ENCODE peak calls at places on chromosomes 2 and 18, in eight cellular contexts. M is ovary, A is HCT116, X is A549, R is heart left ventricle, D is uterus, E is NB4, W is body of pancreas. Q is an unnamed sample.

GRCh38 chr18:48676756-48677368 is 138.0 kb downstream of the CTIF start:
- DNase-seq in R (peak; percentile 74), E (peak; percentile 70), X (peak; percentile 41), W (peak; percentile 61), M (peak; percentile 81), D (peak; percentile 69), A (no peak), Q (peak; percentile 47)

GRCh38 chr18:52334896-52335295 is 5.1 kb upstream of the DCC start:
- DNase-seq in D (no peak), A (no peak), E (no peak), W (no peak), M (no peak), R (no peak), X (no peak), Q (no peak)

GRCh38 chr2:46847185-46847710 is 68.4 kb downstream of the MCFD2 start:
- DNase-seq in R (peak; percentile 98), D (peak; percentile 94), M (peak; percentile 98), A (no peak), W (peak; percentile 99), X (peak; percentile 52), E (no peak), Q (peak; percentile 96)

GRCh38 chr18:23690505-23691068 is 1.3 kb downstream of the LAMA3 start:
- DNase-seq in E (no peak), X (no peak), W (no peak), R (no peak), D (no peak), A (no peak), M (no peak), Q (no peak)

GRCh38 chr2:20661028-20661980 is 5.6 kb upstream of the GDF7 start:
- DNase-seq in E (peak; percentile 82), D (peak; percentile 76), M (peak; percentile 55), A (peak; percentile 69), R (peak; percentile 68), W (peak; percentile 69), X (peak; percentile 83), Q (peak; percentile 80)

GRCh38 chr2:15126373-15126772 is 434.8 kb downstream of the NBAS start:
- DNase-seq in E (no peak), X (no peak), A (no peak), W (no peak), R (no peak), D (no peak), M (no peak), Q (no peak)

GRCh38 chr2:72962911-72963310 is 45.6 kb downstream of the EMX1 start:
- DNase-seq in M (no peak), W (no peak), D (no peak), X (no peak), A (no peak), E (no peak), R (no peak), Q (no peak)

GRCh38 chr2:63078852-63079606 is 28.4 kb downstream of the OTX1 start:
- DNase-seq in X (no peak), M (no peak), R (no peak), E (peak; percentile 63), A (peak; percentile 23), D (no peak), W (no peak), Q (peak; percentile 6)

GRCh38 chr2:28393115-28393836 is 618 bp downstream of the FOSL2 start:
- DNase-seq in A (no peak), E (peak; percentile 80), W (peak; percentile 75), R (peak; percentile 84), D (peak; percentile 75), X (no peak), M (peak; percentile 74), Q (peak; percentile 56)

GRCh38 chr2:28391564-28392296 is 928 bp upstream of the FOSL2 start:
- DNase-seq in M (peak; percentile 91), W (peak; percentile 83), X (peak; percentile 82), A (peak; percentile 65), R (peak; percentile 96), E (peak; percentile 91), D (peak; percentile 91), Q (peak; percentile 78)

GRCh38 chr2:28390857-28391563 is 1.6 kb upstream of the FOSL2 start:
- DNase-seq in W (peak; percentile 71), E (no peak), A (no peak), M (peak; percentile 90), D (peak; percentile 81), X (peak; percentile 72), R (peak; percentile 89), Q (peak; percentile 89)

GRCh38 chr2:28394331-28394877 is 1.7 kb downstream of the FOSL2 start:
- DNase-seq in W (peak; percentile 68), E (peak; percentile 56), D (peak; percentile 40), R (peak; percentile 66), M (peak; percentile 68), A (no peak), X (no peak), Q (peak; percentile 63)

DNA sequence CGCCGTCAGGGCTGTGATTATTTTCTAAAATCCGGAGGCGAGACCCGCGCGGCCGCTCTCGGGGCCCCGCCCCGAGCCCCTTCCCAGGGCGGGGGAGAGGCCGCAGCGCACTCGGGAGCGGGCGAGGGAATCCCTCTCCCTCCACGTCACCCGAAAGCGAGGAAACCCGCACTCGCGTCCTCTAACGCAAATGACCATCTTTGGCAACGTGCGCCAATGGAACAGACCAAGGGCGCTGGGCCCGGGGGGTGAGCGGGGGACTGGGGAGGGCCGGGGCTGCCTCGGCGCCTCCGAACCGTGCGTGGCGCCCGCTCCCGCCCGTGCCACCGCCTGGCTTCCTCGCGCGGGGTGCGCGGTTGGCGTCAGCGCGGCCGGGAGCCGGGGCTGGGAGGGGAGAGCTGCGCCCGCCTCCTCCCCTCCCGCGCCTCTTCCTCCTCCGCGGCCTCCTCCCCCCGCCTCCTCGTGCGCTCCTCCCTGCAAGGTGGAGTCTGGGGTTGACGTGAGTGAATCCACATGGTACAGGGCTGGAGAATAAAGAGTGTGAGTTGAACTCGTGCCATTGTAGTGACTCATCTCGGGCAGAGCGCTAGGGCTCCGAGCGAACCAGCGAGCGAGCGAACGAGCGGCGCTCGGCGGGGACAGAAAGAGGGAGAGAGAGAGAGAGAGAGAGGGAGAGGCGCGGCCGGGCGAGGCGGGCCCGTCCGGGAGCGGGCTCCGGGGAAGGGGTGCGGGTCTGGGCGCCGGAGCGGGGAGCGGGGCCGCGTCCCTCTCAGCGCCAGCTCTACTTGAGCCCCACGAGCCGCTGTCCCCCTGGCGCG is at the start of gene FOSL2:
- DNase-seq in X (peak; percentile 98), D (peak; percentile 96), A (peak; percentile 99), R (peak; percentile 98), W (peak; percentile 96), M (peak; percentile 97), E (peak; percentile 100), Q (peak; percentile 100)
- TF ChIP-seq POLR2A in X (peak; percentile 74), D (peak; percentile 99), A (peak; percentile 88), R (peak; percentile 84), W (peak; percentile 99), M (peak; percentile 98), E (peak; percentile 91), Q (peak; percentile 90)

DNA sequence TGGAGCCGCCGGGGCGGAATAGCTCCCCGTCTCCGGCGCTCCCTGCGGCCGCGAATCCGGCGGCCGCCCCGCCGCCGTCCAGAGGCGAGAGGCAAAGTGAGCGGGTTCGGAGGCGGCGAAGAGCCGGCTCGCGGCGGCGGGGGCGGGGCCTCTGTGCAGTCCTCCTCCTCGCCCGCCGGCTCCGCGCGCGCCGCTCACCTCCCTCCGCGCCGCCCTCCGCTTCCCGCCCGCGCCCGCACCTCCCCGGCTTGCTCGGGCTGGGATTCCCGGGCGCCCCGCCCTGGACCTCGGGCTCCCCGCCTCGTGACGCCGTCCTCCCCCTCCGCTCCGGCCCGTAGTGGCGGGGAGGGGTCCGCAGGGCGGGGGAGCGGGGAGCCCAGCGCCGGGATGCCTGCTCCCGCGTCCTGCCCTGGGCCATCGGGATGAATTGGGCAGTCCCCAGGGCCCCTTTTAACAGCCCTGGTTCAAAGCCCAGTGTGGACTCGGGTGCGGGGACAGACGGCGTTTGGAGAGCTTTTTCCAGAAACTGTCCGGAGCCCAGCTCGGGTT is at the start of gene KCNG3:
- DNase-seq in A (no peak), R (peak; percentile 52), M (peak; percentile 84), D (peak; percentile 63), X (peak; percentile 60), W (peak; percentile 62), E (peak; percentile 81), Q (peak; percentile 44)
- TF ChIP-seq POLR2A in A (peak; percentile 33), R (no peak), M (peak; percentile 45), D (peak; percentile 62), X (peak; percentile 22), W (peak; percentile 27), E (no peak), Q (no peak)

GRCh38 chr2:27072950-27073349 is 1.5 kb upstream of the OST4 start:
- DNase-seq in M (no peak), E (no peak), A (no peak), D (no peak), X (no peak), W (no peak), R (no peak), Q (no peak)

GRCh38 chr2:27071990-27072830 is 756 bp upstream of the OST4 start:
- DNase-seq in R (peak; percentile 88), M (peak; percentile 91), W (no peak), X (no peak), E (peak; percentile 54), D (peak; percentile 92), A (no peak), Q (peak; percentile 32)

GRCh38 chr2:27069961-27070618 is 1.4 kb downstream of the OST4 start:
- DNase-seq in R (no peak), E (no peak), M (no peak), X (no peak), D (no peak), A (no peak), W (no peak), Q (no peak)

GRCh38 chr2:27070653-27071276 is 689 bp downstream of the OST4 start:
- DNase-seq in W (no peak), A (no peak), R (no peak), D (no peak), E (no peak), M (no peak), X (no peak), Q (no peak)

DNA sequence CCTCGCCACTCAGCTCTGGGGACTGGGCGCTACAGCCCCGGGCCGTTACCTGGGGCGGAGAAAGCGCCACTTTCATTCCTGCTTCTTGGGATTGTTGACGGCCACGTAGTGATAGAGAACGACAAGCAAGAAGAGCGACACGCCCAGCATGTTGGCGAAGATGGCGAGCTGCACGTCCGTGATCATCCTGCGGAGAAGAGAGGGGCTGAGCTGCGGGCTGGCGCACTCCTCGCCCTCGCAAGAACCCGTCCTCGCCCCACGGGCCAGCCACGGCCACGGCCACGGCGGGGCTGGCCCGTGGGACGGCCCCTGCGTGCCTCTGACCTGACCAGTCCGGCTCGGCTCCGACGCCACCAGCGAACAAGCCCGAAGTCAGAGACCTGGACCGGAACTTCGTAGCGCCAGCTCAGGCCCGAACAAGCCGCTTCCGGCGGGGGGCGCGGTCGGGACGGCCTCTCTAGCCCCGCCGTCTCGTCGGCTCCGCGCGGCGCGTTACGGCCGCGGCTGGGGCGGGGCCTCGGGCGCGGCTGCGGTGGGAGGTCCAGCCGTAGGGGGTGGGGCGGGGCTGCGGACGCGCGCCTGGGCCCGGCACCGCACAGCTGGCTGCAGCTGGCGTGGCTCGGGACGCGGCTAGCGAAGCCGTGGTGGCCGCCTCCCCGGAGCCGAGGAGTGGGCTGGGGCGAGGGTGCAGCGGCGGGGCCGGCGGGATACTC is at the start of gene OST4:
- DNase-seq in M (peak; percentile 93), A (peak; percentile 83), R (peak; percentile 97), E (peak; percentile 94), D (peak; percentile 95), W (peak; percentile 94), X (peak; percentile 97), Q (peak; percentile 92)
- TF ChIP-seq POLR2A in M (peak; percentile 75), A (peak; percentile 86), R (no peak), E (peak; percentile 75), D (peak; percentile 91), W (peak; percentile 69), X (peak; percentile 67), Q (peak; percentile 93)

GRCh38 chr2:177554365-177554764 is 161.8 kb downstream of the AGPS start:
- DNase-seq in X (no peak), A (no peak), R (no peak), E (no peak), M (no peak), W (no peak), D (no peak), Q (no peak)

GRCh38 chr2:177551989-177552413 is 159.4 kb downstream of the AGPS start:
- DNase-seq in A (no peak), X (no peak), W (peak; percentile 88), E (no peak), M (peak; percentile 60), R (peak; percentile 63), D (no peak), Q (peak; percentile 26)

GRCh38 chr2:177553176-177553909 is 160.8 kb downstream of the AGPS start:
- DNase-seq in X (no peak), A (no peak), R (no peak), W (no peak), E (no peak), M (no peak), D (no peak), Q (no peak)

GRCh38 chr2:177550264-177551200 is 158.0 kb downstream of the AGPS start:
- DNase-seq in E (no peak), X (no peak), W (no peak), A (no peak), D (no peak), M (no peak), R (no peak), Q (peak; percentile 48)

DNA sequence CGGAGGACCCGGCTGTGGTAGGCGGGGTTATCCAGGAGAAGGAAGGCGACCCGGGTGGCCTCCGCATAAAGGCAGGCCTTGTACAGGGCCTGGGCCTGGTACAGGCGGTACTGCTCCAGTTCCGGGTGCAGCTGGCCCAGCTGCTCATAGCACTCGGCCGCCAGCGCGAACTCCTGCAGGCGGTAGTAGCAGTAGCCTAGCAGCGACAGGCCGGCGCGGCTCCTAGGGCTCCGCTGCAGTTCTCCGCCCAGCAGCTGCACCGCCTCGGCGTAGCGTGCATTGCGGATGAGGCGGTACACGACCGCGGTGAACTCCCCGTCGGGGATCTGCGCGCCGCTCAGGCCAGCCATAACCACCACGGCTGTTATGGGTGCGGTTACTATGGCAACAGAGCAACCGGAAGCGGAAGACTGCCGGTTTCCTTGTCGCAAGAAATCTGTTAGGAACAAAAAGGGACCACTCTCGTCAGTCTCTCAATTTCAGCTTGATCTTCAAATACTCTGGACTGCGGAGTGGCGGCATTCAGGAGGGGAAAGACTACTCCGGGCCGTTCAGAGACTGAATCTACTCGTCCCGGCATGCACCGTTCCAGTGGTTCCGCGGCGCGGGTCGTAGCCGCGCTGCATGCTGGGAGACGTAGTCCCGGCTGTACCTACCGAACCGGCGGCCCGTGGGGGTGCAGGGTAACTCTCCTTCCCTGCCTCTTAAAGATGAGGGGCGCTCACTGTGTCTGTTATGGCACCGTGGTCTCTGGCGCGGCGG is 160.0 kb downstream of the AGPS start:
- DNase-seq in W (peak; percentile 87), E (peak; percentile 94), X (peak; percentile 89), A (peak; percentile 70), D (peak; percentile 83), R (peak; percentile 92), M (peak; percentile 85), Q (peak; percentile 90)
- TF ChIP-seq POLR2A in W (peak; percentile 78), E (peak; percentile 41), X (peak; percentile 54), A (peak; percentile 26), D (peak; percentile 36), R (no peak), M (peak; percentile 25), Q (peak; percentile 47)